ENCODE peak calls at places on chromosomes 3 and 15, in four cellular contexts. One of them, this sample, is unnamed.

GRCh38 chr3:66383998-66384745 is 116.7 kb downstream of the LRIG1 start:
- DNase-seq in thoracic aorta: no peak
- DNase-seq in cardiac fibroblast: no peak
- DNase-seq in omental fat pad: no peak
- DNase-seq in this sample: no peak

GRCh38 chr3:191809326-191809949 is 348.5 kb downstream of the PYDC2 start:
- DNase-seq in thoracic aorta: no peak
- DNase-seq in cardiac fibroblast: no peak
- DNase-seq in omental fat pad: no peak
- DNase-seq in this sample: no peak

GRCh38 chr3:182979719-182980191 is 583 bp downstream of the DCUN1D1 start:
- DNase-seq in thoracic aorta: no peak
- DNase-seq in cardiac fibroblast: no peak
- DNase-seq in omental fat pad: peak
- DNase-seq in this sample: peak

GRCh38 chr15:74627766-74628165 is 12.1 kb downstream of the CLK3 start:
- DNase-seq in thoracic aorta: no peak
- DNase-seq in cardiac fibroblast: no peak
- DNase-seq in omental fat pad: no peak
- DNase-seq in this sample: no peak

GRCh38 chr3:134307425-134307824 is 56.8 kb upstream of the RYK start:
- DNase-seq in thoracic aorta: no peak
- DNase-seq in cardiac fibroblast: no peak
- DNase-seq in omental fat pad: no peak
- DNase-seq in this sample: no peak

GRCh38 chr15:62741106-62741505 is 301.4 kb upstream of the TPM1 start:
- DNase-seq in thoracic aorta: no peak
- DNase-seq in cardiac fibroblast: no peak
- DNase-seq in omental fat pad: no peak
- DNase-seq in this sample: no peak

GRCh38 chr3:116417151-116417550 is 28.1 kb downstream of the LSAMP start:
- DNase-seq in thoracic aorta: no peak
- DNase-seq in cardiac fibroblast: no peak
- DNase-seq in omental fat pad: no peak
- DNase-seq in this sample: no peak

GRCh38 chr3:115111632-115112031 is 35.5 kb downstream of the ZBTB20 start:
- DNase-seq in thoracic aorta: no peak
- DNase-seq in cardiac fibroblast: no peak
- DNase-seq in omental fat pad: no peak
- DNase-seq in this sample: no peak

GRCh38 chr15:67108122-67108871 is 42.9 kb downstream of the SMAD3 start:
- DNase-seq in thoracic aorta: no peak
- DNase-seq in cardiac fibroblast: peak
- DNase-seq in omental fat pad: no peak
- DNase-seq in this sample: no peak

GRCh38 chr3:39180546-39181346 is 11.6 kb downstream of the XIRP1 start:
- DNase-seq in thoracic aorta: peak
- DNase-seq in cardiac fibroblast: peak
- DNase-seq in omental fat pad: peak
- DNase-seq in this sample: peak

GRCh38 chr3:4343258-4343657 is 40.1 kb downstream of the SETMAR start:
- DNase-seq in thoracic aorta: no peak
- DNase-seq in cardiac fibroblast: no peak
- DNase-seq in omental fat pad: no peak
- DNase-seq in this sample: no peak

GRCh38 chr3:50302095-50303037 is 1.0 kb downstream of the HYAL1 start:
- DNase-seq in thoracic aorta: no peak
- DNase-seq in cardiac fibroblast: no peak
- DNase-seq in omental fat pad: no peak
- DNase-seq in this sample: no peak

GRCh38 chr15:70179309-70179892 is 81.7 kb upstream of the TLE3 start:
- DNase-seq in thoracic aorta: no peak
- DNase-seq in cardiac fibroblast: no peak
- DNase-seq in omental fat pad: no peak
- DNase-seq in this sample: no peak

GRCh38 chr3:30437172-30437571 is 169.2 kb upstream of the TGFBR2 start:
- DNase-seq in thoracic aorta: peak
- DNase-seq in cardiac fibroblast: peak
- DNase-seq in omental fat pad: peak
- DNase-seq in this sample: no peak

GRCh38 chr15:57703387-57703786 is 3.1 kb upstream of the POLR2M start:
- DNase-seq in thoracic aorta: no peak
- DNase-seq in cardiac fibroblast: no peak
- DNase-seq in omental fat pad: no peak
- DNase-seq in this sample: no peak

GRCh38 chr15:56765252-56765651 is 31.9 kb upstream of the ZNF280D start:
- DNase-seq in thoracic aorta: no peak
- DNase-seq in cardiac fibroblast: peak
- DNase-seq in omental fat pad: no peak
- DNase-seq in this sample: no peak

GRCh38 chr15:47194718-47195117 is 522.6 kb upstream of the SEMA6D start:
- DNase-seq in thoracic aorta: no peak
- DNase-seq in cardiac fibroblast: peak
- DNase-seq in omental fat pad: no peak
- DNase-seq in this sample: no peak

GRCh38 chr15:59291214-59291551 is 81.5 kb downstream of the MYO1E start:
- DNase-seq in thoracic aorta: no peak
- DNase-seq in cardiac fibroblast: no peak
- DNase-seq in omental fat pad: no peak
- DNase-seq in this sample: no peak

GRCh38 chr3:136903899-136904298 is 41.9 kb downstream of the NCK1 start:
- DNase-seq in thoracic aorta: no peak
- DNase-seq in cardiac fibroblast: no peak
- DNase-seq in omental fat pad: no peak
- DNase-seq in this sample: no peak

GRCh38 chr15:69666441-69666882 is 213.8 kb downstream of the RPLP1 start:
- DNase-seq in thoracic aorta: no peak
- DNase-seq in cardiac fibroblast: peak
- DNase-seq in omental fat pad: no peak
- DNase-seq in this sample: peak

GRCh38 chr15:60679256-60679655 is 200.3 kb upstream of the ICE2 start:
- DNase-seq in thoracic aorta: no peak
- DNase-seq in cardiac fibroblast: peak
- DNase-seq in omental fat pad: no peak
- DNase-seq in this sample: no peak

GRCh38 chr15:69480932-69481331 is 28.3 kb downstream of the RPLP1 start:
- DNase-seq in thoracic aorta: no peak
- DNase-seq in cardiac fibroblast: no peak
- DNase-seq in omental fat pad: no peak
- DNase-seq in this sample: no peak

GRCh38 chr15:31372635-31373091 is 46.0 kb downstream of the KLF13 start:
- DNase-seq in thoracic aorta: no peak
- DNase-seq in cardiac fibroblast: peak
- DNase-seq in omental fat pad: no peak
- DNase-seq in this sample: peak

GRCh38 chr15:79399591-79399990 is 32.5 kb upstream of the MINAR1 start:
- DNase-seq in thoracic aorta: no peak
- DNase-seq in cardiac fibroblast: no peak
- DNase-seq in omental fat pad: no peak
- DNase-seq in this sample: no peak

GRCh38 chr3:132029182-132029902 is 5.5 kb downstream of the CPNE4 start:
- DNase-seq in thoracic aorta: peak
- DNase-seq in cardiac fibroblast: peak
- DNase-seq in omental fat pad: peak
- DNase-seq in this sample: peak

GRCh38 chr15:39828374-39828931 is 45.8 kb upstream of the FSIP1 start:
- DNase-seq in thoracic aorta: no peak
- DNase-seq in cardiac fibroblast: peak
- DNase-seq in omental fat pad: no peak
- DNase-seq in this sample: no peak

GRCh38 chr3:122085666-122086065 is 30.5 kb downstream of the CD86 start:
- DNase-seq in thoracic aorta: no peak
- DNase-seq in cardiac fibroblast: no peak
- DNase-seq in omental fat pad: no peak
- DNase-seq in this sample: no peak

GRCh38 chr3:71955549-71956373 is 170.8 kb upstream of the PROK2 start:
- DNase-seq in thoracic aorta: peak
- DNase-seq in cardiac fibroblast: peak
- DNase-seq in omental fat pad: peak
- DNase-seq in this sample: peak

GRCh38 chr3:39130693-39131265 is 22.6 kb downstream of the CSRNP1 start:
- DNase-seq in thoracic aorta: no peak
- DNase-seq in cardiac fibroblast: no peak
- DNase-seq in omental fat pad: no peak
- DNase-seq in this sample: no peak

GRCh38 chr3:16143870-16144568 is 30.5 kb upstream of the GALNT15 start:
- DNase-seq in thoracic aorta: no peak
- DNase-seq in cardiac fibroblast: no peak
- DNase-seq in omental fat pad: no peak
- DNase-seq in this sample: no peak

GRCh38 chr3:65854606-65855304 is 184.0 kb downstream of the MAGI1 start:
- DNase-seq in thoracic aorta: no peak
- DNase-seq in cardiac fibroblast: no peak
- DNase-seq in omental fat pad: no peak
- DNase-seq in this sample: peak

GRCh38 chr15:85785887-85786777 is 8.6 kb downstream of the KLHL25 start:
- DNase-seq in thoracic aorta: peak
- DNase-seq in cardiac fibroblast: peak
- DNase-seq in omental fat pad: no peak
- DNase-seq in this sample: no peak

GRCh38 chr3:12461097-12461649 is 23.1 kb upstream of the TSEN2 start:
- DNase-seq in thoracic aorta: no peak
- DNase-seq in cardiac fibroblast: no peak
- DNase-seq in omental fat pad: no peak
- DNase-seq in this sample: no peak

GRCh38 chr3:157335677-157336076 is 101.0 kb upstream of the PTX3 start:
- DNase-seq in thoracic aorta: no peak
- DNase-seq in cardiac fibroblast: peak
- DNase-seq in omental fat pad: no peak
- DNase-seq in this sample: no peak

GRCh38 chr3:70748593-70748992 is 436.2 kb upstream of the MDFIC2 start:
- DNase-seq in thoracic aorta: no peak
- DNase-seq in cardiac fibroblast: no peak
- DNase-seq in omental fat pad: no peak
- DNase-seq in this sample: no peak

GRCh38 chr3:150333482-150333881 is 74.6 kb upstream of the TSC22D2 start:
- DNase-seq in thoracic aorta: no peak
- DNase-seq in cardiac fibroblast: no peak
- DNase-seq in omental fat pad: no peak
- DNase-seq in this sample: no peak

GRCh38 chr3:194673761-194674160 is 1.8 kb upstream of the LSG1 start:
- DNase-seq in thoracic aorta: no peak
- DNase-seq in cardiac fibroblast: peak
- DNase-seq in omental fat pad: no peak
- DNase-seq in this sample: no peak

GRCh38 chr15:63013052-63013808 is 29.3 kb upstream of the TPM1 start:
- DNase-seq in thoracic aorta: no peak
- DNase-seq in cardiac fibroblast: peak
- DNase-seq in omental fat pad: no peak
- DNase-seq in this sample: no peak

GRCh38 chr3:186515115-186515514 is 29.1 kb downstream of the CRYGS start:
- DNase-seq in thoracic aorta: no peak
- DNase-seq in cardiac fibroblast: no peak
- DNase-seq in omental fat pad: no peak
- DNase-seq in this sample: no peak

DNA sequence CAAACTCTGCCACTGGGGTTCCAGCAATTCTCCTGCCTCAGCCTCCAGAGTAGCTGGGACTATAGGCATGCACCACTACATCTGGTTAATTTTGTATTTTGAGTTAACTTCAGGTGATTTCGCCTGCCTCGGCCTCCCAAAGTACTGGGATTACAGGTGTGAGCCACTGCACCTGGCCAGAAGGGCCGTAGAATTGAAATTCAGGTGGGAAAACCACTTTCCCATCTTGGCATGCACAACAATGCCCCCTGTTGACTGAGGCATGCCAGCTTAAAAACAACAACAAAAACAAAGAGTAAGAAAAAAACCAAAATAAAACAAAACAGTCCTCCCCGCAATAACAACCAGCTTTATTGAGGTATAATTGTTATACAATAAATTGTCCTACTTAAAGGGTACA is 32.6 kb upstream of the RAB11A start:
- DNase-seq in thoracic aorta: no peak
- DNase-seq in cardiac fibroblast: no peak
- DNase-seq in omental fat pad: no peak
- DNase-seq in this sample: no peak
- TF ChIP-seq CTCF in thoracic aorta: no peak
- TF ChIP-seq CTCF in cardiac fibroblast: peak
- TF ChIP-seq CTCF in omental fat pad: no peak
- TF ChIP-seq CTCF in this sample: peak

GRCh38 chr15:101122806-101123205 is 129.0 kb downstream of the CHSY1 start:
- DNase-seq in thoracic aorta: no peak
- DNase-seq in cardiac fibroblast: no peak
- DNase-seq in omental fat pad: no peak
- DNase-seq in this sample: no peak
- TF ChIP-seq CTCF in thoracic aorta: no peak
- TF ChIP-seq CTCF in cardiac fibroblast: no peak
- TF ChIP-seq CTCF in omental fat pad: no peak
- TF ChIP-seq CTCF in this sample: no peak

GRCh38 chr15:83365370-83365938 is 81.0 kb upstream of the BNC1 start:
- DNase-seq in thoracic aorta: no peak
- DNase-seq in cardiac fibroblast: peak
- DNase-seq in omental fat pad: peak
- DNase-seq in this sample: no peak
- TF ChIP-seq CTCF in thoracic aorta: no peak
- TF ChIP-seq CTCF in cardiac fibroblast: no peak
- TF ChIP-seq CTCF in omental fat pad: no peak
- TF ChIP-seq CTCF in this sample: no peak

GRCh38 chr3:170078620-170079281 is 41.0 kb downstream of the GPR160 start:
- DNase-seq in thoracic aorta: no peak
- DNase-seq in cardiac fibroblast: no peak
- DNase-seq in omental fat pad: no peak
- DNase-seq in this sample: no peak
- TF ChIP-seq CTCF in thoracic aorta: no peak
- TF ChIP-seq CTCF in cardiac fibroblast: no peak
- TF ChIP-seq CTCF in omental fat pad: no peak
- TF ChIP-seq CTCF in this sample: no peak

DNA sequence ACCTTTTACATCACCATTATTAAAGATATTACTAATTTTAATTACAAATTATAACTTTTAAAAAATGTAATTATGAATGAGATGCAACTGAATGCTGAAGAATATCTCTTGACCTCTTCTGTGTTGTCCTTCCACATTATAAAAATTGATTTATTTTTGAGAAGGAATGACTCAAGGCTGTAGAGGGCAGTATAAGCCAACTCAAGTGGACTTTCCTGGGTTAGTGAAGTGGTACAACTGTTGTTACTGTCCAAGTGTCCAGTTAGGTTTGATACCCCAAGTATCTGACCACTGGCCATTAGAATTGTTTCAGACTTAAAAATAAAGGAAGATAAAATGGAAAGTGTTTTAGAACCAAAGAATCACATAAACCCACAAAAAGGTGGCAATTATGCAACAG is 51.9 kb downstream of the BBX start:
- DNase-seq in thoracic aorta: no peak
- DNase-seq in cardiac fibroblast: peak
- DNase-seq in omental fat pad: no peak
- DNase-seq in this sample: peak
- TF ChIP-seq CTCF in thoracic aorta: peak
- TF ChIP-seq CTCF in cardiac fibroblast: peak
- TF ChIP-seq CTCF in omental fat pad: no peak
- TF ChIP-seq CTCF in this sample: peak

This sample was measured in GM20000.